ENCODE peak calls at places on chromosomes 11 and 22, in seven cellular contexts. L, O, D, K, U, V and B are unnamed samples.

GRCh38 chr11:7514099-7514725 is 413 bp downstream of the PPFIBP2 start:
- DNase-seq in O (no peak), U (no peak), L (no peak), V (no peak), K (no peak), D (no peak), B (peak; percentile 56)

GRCh38 chr11:62544521-62545436 is 1.8 kb downstream of the AHNAK start:
- DNase-seq in U (no peak), O (no peak), D (no peak), K (no peak), L (no peak), V (no peak), B (peak; percentile 32)

GRCh38 chr11:45238724-45239123 is 47.4 kb downstream of the SYT13 start:
- DNase-seq in V (no peak), U (no peak), D (no peak), K (no peak), O (no peak), L (peak; percentile 38), B (no peak)

GRCh38 chr11:10538924-10539323 is 2.1 kb downstream of the RNF141 start:
- DNase-seq in V (no peak), D (no peak), U (no peak), O (no peak), K (no peak), L (no peak), B (no peak)

GRCh38 chr11:130897262-130898182 is 18.8 kb downstream of the SNX19 start:
- DNase-seq in K (no peak), U (no peak), V (no peak), O (no peak), D (no peak), L (peak; percentile 92), B (no peak)

GRCh38 chr11:94169930-94170329 is 41.3 kb downstream of the PANX1 start:
- DNase-seq in O (no peak), K (no peak), V (no peak), D (no peak), U (no peak), L (no peak), B (no peak)

GRCh38 chr22:49783036-49783746 is 44.5 kb downstream of the BRD1 start:
- DNase-seq in L (no peak), U (no peak), K (no peak), D (no peak), O (no peak), V (no peak), B (no peak)

GRCh38 chr11:73916435-73916834 is 34.4 kb upstream of the DNAJB13 start:
- DNase-seq in V (no peak), K (no peak), D (no peak), O (no peak), U (no peak), L (no peak), B (no peak)

GRCh38 chr11:47510231-47510630 is 42.7 kb downstream of the CELF1 start:
- DNase-seq in O (no peak), K (no peak), L (no peak), U (no peak), V (no peak), D (no peak), B (no peak)

GRCh38 chr11:111819161-111820058 is 52.0 kb downstream of the ALG9 start:
- DNase-seq in L (no peak), O (no peak), V (no peak), K (peak; percentile 94), U (no peak), D (no peak), B (no peak)

GRCh38 chr22:41382610-41383009 is 868 bp downstream of the TEF start:
- DNase-seq in U (no peak), L (no peak), D (no peak), K (no peak), O (no peak), V (no peak), B (no peak)

GRCh38 chr11:16632295-16633200 is 105.9 kb upstream of the C11orf58 start:
- DNase-seq in K (no peak), L (no peak), D (no peak), O (no peak), U (no peak), V (no peak), B (peak; percentile 50)

GRCh38 chr11:84291996-84292395 is 1005.8 kb upstream of the CCDC90B start:
- DNase-seq in L (no peak), K (no peak), V (no peak), D (no peak), U (no peak), O (no peak), B (no peak)

GRCh38 chr11:2092956-2093412 is 46.2 kb downstream of the IGF2 start:
- DNase-seq in O (no peak), U (peak; percentile 86), V (peak; percentile 15), K (no peak), D (peak; percentile 93), L (no peak), B (no peak)

GRCh38 chr22:37167176-37167980 is 17.7 kb upstream of the IL2RB start:
- DNase-seq in O (no peak), V (no peak), K (no peak), L (no peak), U (no peak), D (no peak), B (no peak)

GRCh38 chr11:9953994-9954626 is 290.2 kb downstream of the SWAP70 start:
- DNase-seq in U (no peak), K (no peak), V (no peak), D (no peak), O (no peak), L (no peak), B (no peak)

GRCh38 chr11:69202511-69203221 is 46.9 kb downstream of the SMIM38 start:
- DNase-seq in V (no peak), L (no peak), U (no peak), O (no peak), D (no peak), K (no peak), B (no peak)

GRCh38 chr11:96736591-96736990 is 346.8 kb downstream of the JRKL start:
- DNase-seq in V (no peak), D (no peak), O (no peak), K (no peak), L (no peak), U (no peak), B (no peak)